ENCODE peak calls at places on chromosomes 7 and 10, in five cellular contexts. One of them, this sample, is unnamed.

GRCh38 chr7:1758417-1758858 is 88.4 kb downstream of the ELFN1 start:
- DNase-seq in foreskin keratinocyte: peak; percentile 4
- DNase-seq in psoas muscle: peak; percentile 76
- DNase-seq in endodermal cell: peak; percentile 78
- DNase-seq in mammary epithelial cell: peak; percentile 11
- DNase-seq in this sample: no peak

GRCh38 chr10:69668722-69669121 is 38.7 kb downstream of the FAM241B start:
- DNase-seq in foreskin keratinocyte: no peak
- DNase-seq in psoas muscle: no peak
- DNase-seq in endodermal cell: no peak
- DNase-seq in mammary epithelial cell: no peak
- DNase-seq in this sample: no peak

GRCh38 chr10:19785366-19785765 is 30.9 kb upstream of the PLXDC2 start:
- DNase-seq in foreskin keratinocyte: no peak
- DNase-seq in psoas muscle: no peak
- DNase-seq in endodermal cell: no peak
- DNase-seq in mammary epithelial cell: no peak
- DNase-seq in this sample: no peak

GRCh38 chr7:15920953-15921352 is 234.5 kb upstream of the MEOX2 start:
- DNase-seq in foreskin keratinocyte: no peak
- DNase-seq in psoas muscle: no peak
- DNase-seq in endodermal cell: no peak
- DNase-seq in mammary epithelial cell: no peak
- DNase-seq in this sample: no peak

GRCh38 chr7:539731-540411 is 20.2 kb upstream of the PDGFA start:
- DNase-seq in foreskin keratinocyte: peak; percentile 94
- DNase-seq in psoas muscle: no peak
- DNase-seq in endodermal cell: peak; percentile 70
- DNase-seq in mammary epithelial cell: peak; percentile 97
- DNase-seq in this sample: peak; percentile 8

GRCh38 chr7:107959527-107959898 is 43.4 kb downstream of the LAMB1 start:
- DNase-seq in foreskin keratinocyte: no peak
- DNase-seq in psoas muscle: no peak
- DNase-seq in endodermal cell: no peak
- DNase-seq in mammary epithelial cell: no peak
- DNase-seq in this sample: no peak

GRCh38 chr7:71271203-71271602 is 139.3 kb downstream of the GALNT17 start:
- DNase-seq in foreskin keratinocyte: no peak
- DNase-seq in psoas muscle: no peak
- DNase-seq in endodermal cell: no peak
- DNase-seq in mammary epithelial cell: no peak
- DNase-seq in this sample: no peak

GRCh38 chr7:64541438-64542359 is 21.2 kb downstream of the ZNF680 start:
- DNase-seq in foreskin keratinocyte: no peak
- DNase-seq in psoas muscle: no peak
- DNase-seq in endodermal cell: no peak
- DNase-seq in mammary epithelial cell: peak; percentile 77
- DNase-seq in this sample: no peak

GRCh38 chr7:117750612-117751563 is 122.4 kb downstream of the CTTNBP2 start:
- DNase-seq in foreskin keratinocyte: no peak
- DNase-seq in psoas muscle: no peak
- DNase-seq in endodermal cell: no peak
- DNase-seq in mammary epithelial cell: no peak
- DNase-seq in this sample: no peak

GRCh38 chr7:446289-446935 is 73.2 kb downstream of the PDGFA start:
- DNase-seq in foreskin keratinocyte: no peak
- DNase-seq in psoas muscle: no peak
- DNase-seq in endodermal cell: no peak
- DNase-seq in mammary epithelial cell: no peak
- DNase-seq in this sample: no peak

GRCh38 chr10:89062861-89063260 is 72.3 kb downstream of the FAS start:
- DNase-seq in foreskin keratinocyte: no peak
- DNase-seq in psoas muscle: peak; percentile 62
- DNase-seq in endodermal cell: no peak
- DNase-seq in mammary epithelial cell: no peak
- DNase-seq in this sample: no peak

GRCh38 chr7:96823274-96823673 is 113.6 kb upstream of the SEM1 start:
- DNase-seq in foreskin keratinocyte: peak; percentile 66
- DNase-seq in psoas muscle: no peak
- DNase-seq in endodermal cell: no peak
- DNase-seq in mammary epithelial cell: peak; percentile 88
- DNase-seq in this sample: no peak

GRCh38 chr7:140694592-140694991 is 1.9 kb upstream of the NDUFB2 start:
- DNase-seq in foreskin keratinocyte: no peak
- DNase-seq in psoas muscle: no peak
- DNase-seq in endodermal cell: no peak
- DNase-seq in mammary epithelial cell: no peak
- DNase-seq in this sample: no peak

GRCh38 chr10:72257051-72257892 is 16.5 kb upstream of the DDIT4 start:
- DNase-seq in foreskin keratinocyte: no peak
- DNase-seq in psoas muscle: no peak
- DNase-seq in endodermal cell: no peak
- DNase-seq in mammary epithelial cell: no peak
- DNase-seq in this sample: no peak

GRCh38 chr10:119422685-119423509 is 119.6 kb downstream of the RGS10 start:
- DNase-seq in foreskin keratinocyte: no peak
- DNase-seq in psoas muscle: peak; percentile 39
- DNase-seq in endodermal cell: peak; percentile 58
- DNase-seq in mammary epithelial cell: no peak
- DNase-seq in this sample: no peak

GRCh38 chr10:70132098-70133029 is at the start of gene AIFM2:
- DNase-seq in foreskin keratinocyte: no peak
- DNase-seq in psoas muscle: peak; percentile 93
- DNase-seq in endodermal cell: peak; percentile 90
- DNase-seq in mammary epithelial cell: peak; percentile 68
- DNase-seq in this sample: peak; percentile 73

GRCh38 chr10:28294169-28294532 is 8.7 kb downstream of the MPP7 start:
- DNase-seq in foreskin keratinocyte: no peak
- DNase-seq in psoas muscle: no peak
- DNase-seq in endodermal cell: no peak
- DNase-seq in mammary epithelial cell: no peak
- DNase-seq in this sample: no peak

GRCh38 chr7:111083423-111083822 is 7.5 kb upstream of the LRRN3 start:
- DNase-seq in foreskin keratinocyte: no peak
- DNase-seq in psoas muscle: no peak
- DNase-seq in endodermal cell: no peak
- DNase-seq in mammary epithelial cell: no peak
- DNase-seq in this sample: no peak

GRCh38 chr7:8063706-8064297 is 95.2 kb downstream of the GLCCI1 start:
- DNase-seq in foreskin keratinocyte: peak; percentile 57
- DNase-seq in psoas muscle: no peak
- DNase-seq in endodermal cell: no peak
- DNase-seq in mammary epithelial cell: peak; percentile 65
- DNase-seq in this sample: no peak

GRCh38 chr10:131855763-131856401 is 44.9 kb upstream of the PPP2R2D start:
- DNase-seq in foreskin keratinocyte: no peak
- DNase-seq in psoas muscle: no peak
- DNase-seq in endodermal cell: peak; percentile 32
- DNase-seq in mammary epithelial cell: no peak
- DNase-seq in this sample: no peak

GRCh38 chr7:94297397-94297838 is 97.3 kb upstream of the COL1A2 start:
- DNase-seq in foreskin keratinocyte: peak; percentile 46
- DNase-seq in psoas muscle: peak; percentile 78
- DNase-seq in endodermal cell: no peak
- DNase-seq in mammary epithelial cell: peak; percentile 81
- DNase-seq in this sample: no peak

GRCh38 chr10:132155723-132156381 is 30.9 kb upstream of the DPYSL4 start:
- DNase-seq in foreskin keratinocyte: no peak
- DNase-seq in psoas muscle: peak; percentile 30
- DNase-seq in endodermal cell: no peak
- DNase-seq in mammary epithelial cell: no peak
- DNase-seq in this sample: no peak

GRCh38 chr10:33335550-33335799 is 1.0 kb upstream of the NRP1 start:
- DNase-seq in foreskin keratinocyte: no peak
- DNase-seq in psoas muscle: no peak
- DNase-seq in endodermal cell: no peak
- DNase-seq in mammary epithelial cell: no peak
- DNase-seq in this sample: no peak

GRCh38 chr7:36906448-36906847 is 182.2 kb upstream of the AOAH start:
- DNase-seq in foreskin keratinocyte: no peak
- DNase-seq in psoas muscle: no peak
- DNase-seq in endodermal cell: no peak
- DNase-seq in mammary epithelial cell: no peak
- DNase-seq in this sample: no peak

GRCh38 chr7:95430864-95431263 is 4.0 kb downstream of the PON2 start:
- DNase-seq in foreskin keratinocyte: peak; percentile 17
- DNase-seq in psoas muscle: no peak
- DNase-seq in endodermal cell: no peak
- DNase-seq in mammary epithelial cell: peak; percentile 87
- DNase-seq in this sample: no peak

GRCh38 chr10:7484456-7485266 is 73.8 kb upstream of the SFMBT2 start:
- DNase-seq in foreskin keratinocyte: no peak
- DNase-seq in psoas muscle: no peak
- DNase-seq in endodermal cell: no peak
- DNase-seq in mammary epithelial cell: no peak
- DNase-seq in this sample: peak; percentile 55

GRCh38 chr7:71411475-71411874 is 279.5 kb downstream of the GALNT17 start:
- DNase-seq in foreskin keratinocyte: no peak
- DNase-seq in psoas muscle: no peak
- DNase-seq in endodermal cell: peak; percentile 61
- DNase-seq in mammary epithelial cell: no peak
- DNase-seq in this sample: no peak

GRCh38 chr7:137572071-137572784 is 228.7 kb upstream of the PTN start:
- DNase-seq in foreskin keratinocyte: no peak
- DNase-seq in psoas muscle: no peak
- DNase-seq in endodermal cell: no peak
- DNase-seq in mammary epithelial cell: peak; percentile 30
- DNase-seq in this sample: no peak

GRCh38 chr10:36602374-36602773 is 523.0 kb upstream of the ANKRD30A start:
- DNase-seq in foreskin keratinocyte: no peak
- DNase-seq in psoas muscle: no peak
- DNase-seq in endodermal cell: no peak
- DNase-seq in mammary epithelial cell: peak; percentile 9
- DNase-seq in this sample: no peak

GRCh38 chr7:38660427-38661099 is 29.4 kb upstream of the AMPH start:
- DNase-seq in foreskin keratinocyte: no peak
- DNase-seq in psoas muscle: no peak
- DNase-seq in endodermal cell: peak; percentile 78
- DNase-seq in mammary epithelial cell: peak; percentile 17
- DNase-seq in this sample: no peak

GRCh38 chr10:11757452-11757819 is 15.3 kb downstream of the ECHDC3 start:
- DNase-seq in foreskin keratinocyte: peak; percentile 88
- DNase-seq in psoas muscle: peak; percentile 77
- DNase-seq in endodermal cell: no peak
- DNase-seq in mammary epithelial cell: peak; percentile 93
- DNase-seq in this sample: no peak

DNA sequence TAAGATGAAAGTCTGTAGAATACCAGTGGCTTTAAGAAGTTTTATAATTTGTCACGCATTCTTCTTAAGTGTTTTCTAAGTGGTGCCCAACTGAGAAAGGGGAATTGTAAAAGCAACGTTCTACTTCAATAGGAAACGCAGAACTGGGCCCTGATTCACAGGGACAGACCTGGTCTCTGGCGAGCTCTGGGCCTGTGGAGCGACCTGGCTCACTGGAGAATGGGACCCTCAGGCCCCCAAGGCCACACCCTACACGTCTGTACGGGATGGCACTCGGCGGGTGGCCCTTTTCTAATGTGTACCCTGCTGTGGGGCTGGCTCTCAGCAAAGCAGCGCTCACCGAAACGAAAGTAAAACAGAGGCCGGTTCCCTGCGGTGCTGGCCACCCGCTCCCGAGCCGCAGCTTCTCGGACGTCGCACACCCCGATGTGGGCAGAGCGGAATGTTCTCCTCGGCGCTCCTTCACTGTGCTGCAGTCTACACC is 205.0 kb downstream of the DIP2C start:
- DNase-seq in foreskin keratinocyte: no peak
- DNase-seq in psoas muscle: peak; percentile 70
- DNase-seq in endodermal cell: peak; percentile 57
- DNase-seq in mammary epithelial cell: no peak
- DNase-seq in this sample: no peak
- H3K27ac ChIP-seq in foreskin keratinocyte: no peak overlapping the region
- H3K27ac ChIP-seq in psoas muscle: peak overlapping the region; percentile 75
- H3K27ac ChIP-seq in endodermal cell: no peak overlapping the region
- H3K27ac ChIP-seq in mammary epithelial cell: no peak overlapping the region
- H3K27ac ChIP-seq in this sample: peak overlapping the region; percentile 82

GRCh38 chr7:127708201-127708600 is 56.2 kb downstream of the SND1 start:
- DNase-seq in foreskin keratinocyte: no peak
- DNase-seq in psoas muscle: no peak
- DNase-seq in endodermal cell: no peak
- DNase-seq in mammary epithelial cell: no peak
- DNase-seq in this sample: no peak
- H3K27ac ChIP-seq in foreskin keratinocyte: no peak overlapping the region
- H3K27ac ChIP-seq in psoas muscle: no peak overlapping the region
- H3K27ac ChIP-seq in endodermal cell: no peak overlapping the region
- H3K27ac ChIP-seq in mammary epithelial cell: no peak overlapping the region
- H3K27ac ChIP-seq in this sample: no peak overlapping the region

DNA sequence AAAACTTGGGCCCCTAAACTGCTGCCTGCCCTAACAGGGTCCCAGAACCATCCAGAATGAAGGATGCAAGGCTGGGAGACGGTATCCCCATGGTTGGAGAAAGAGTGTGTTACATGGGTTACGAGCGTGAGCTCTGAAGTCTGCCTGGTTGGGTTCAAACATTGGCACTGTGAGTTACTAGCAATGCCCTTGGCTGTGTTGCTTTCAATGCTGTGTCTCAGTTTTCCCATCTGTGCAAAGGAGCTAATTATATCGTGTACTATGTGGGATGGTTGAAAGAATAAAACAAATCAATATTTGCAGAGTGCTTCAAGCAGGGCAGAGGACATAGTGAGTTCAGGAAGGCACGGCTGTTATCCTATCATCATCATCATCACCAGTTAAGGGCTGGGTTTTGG is 114.7 kb downstream of the ZMIZ1 start:
- DNase-seq in foreskin keratinocyte: no peak
- DNase-seq in psoas muscle: no peak
- DNase-seq in endodermal cell: no peak
- DNase-seq in mammary epithelial cell: no peak
- DNase-seq in this sample: no peak
- H3K27ac ChIP-seq in foreskin keratinocyte: no peak overlapping the region
- H3K27ac ChIP-seq in psoas muscle: no peak overlapping the region
- H3K27ac ChIP-seq in endodermal cell: no peak overlapping the region
- H3K27ac ChIP-seq in mammary epithelial cell: no peak overlapping the region
- H3K27ac ChIP-seq in this sample: no peak overlapping the region

DNA sequence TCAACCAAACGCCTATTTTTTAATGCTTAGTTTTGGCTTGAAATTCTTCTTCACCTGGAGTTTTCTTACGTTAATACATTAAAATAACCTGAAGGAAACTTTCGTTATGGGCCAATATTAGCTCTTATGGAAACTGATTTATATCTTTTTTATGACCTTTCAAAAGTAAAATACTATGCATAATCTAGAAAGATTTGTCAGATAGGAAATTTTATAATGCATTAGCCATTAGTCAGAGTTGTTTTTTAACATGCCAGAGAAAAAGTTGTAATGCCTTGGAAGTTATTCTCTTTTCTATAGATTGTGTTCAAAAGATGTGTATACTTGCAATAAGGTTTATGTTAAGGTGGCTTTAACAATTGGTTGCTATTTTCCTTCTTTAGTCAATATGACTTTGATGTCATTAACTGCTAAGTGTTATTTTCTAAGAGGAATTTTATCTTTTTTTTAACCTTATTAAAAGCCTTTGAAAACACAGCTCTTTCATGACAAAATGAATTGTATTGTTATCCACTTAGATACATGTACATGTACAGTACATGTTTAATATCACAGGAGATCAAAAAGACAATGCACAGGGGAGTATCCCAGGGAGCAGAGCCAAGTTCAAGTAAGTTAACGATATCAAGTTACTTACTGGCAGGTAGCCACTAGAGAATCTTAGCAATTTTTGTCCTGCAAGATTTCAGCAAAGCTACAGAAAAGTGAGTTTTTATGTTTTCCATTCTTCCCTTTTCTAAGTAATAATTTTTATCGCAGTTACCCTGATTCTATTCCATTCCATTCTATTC is 34.1 kb upstream of the ARL4A start:
- DNase-seq in foreskin keratinocyte: no peak
- DNase-seq in psoas muscle: no peak
- DNase-seq in endodermal cell: no peak
- DNase-seq in mammary epithelial cell: no peak
- DNase-seq in this sample: no peak
- H3K27ac ChIP-seq in foreskin keratinocyte: no peak overlapping the region
- H3K27ac ChIP-seq in psoas muscle: no peak overlapping the region
- H3K27ac ChIP-seq in endodermal cell: no peak overlapping the region
- H3K27ac ChIP-seq in mammary epithelial cell: no peak overlapping the region
- H3K27ac ChIP-seq in this sample: no peak overlapping the region